ENCODE peak calls at places on chromosomes 3 and 15, in six cellular contexts. O is CD4-positive, alpha-beta T cell; Q is NCI-H460; V is stimulated activated naive CD8-positive, alpha-beta T cell treated with anti-CD3 and anti-CD28 coated beads, Interleukin-15, amount 100 ng/mL, for 72 hours; R is fibroblast of the aortic adventitia; X is activated naive CD4-positive, alpha-beta T cell. D is an unnamed sample.

GRCh38 chr15:48422401-48422800 is 91.2 kb downstream of the DUT start:
- DNase-seq in O (no peak), Q (no peak), V (no peak), R (no peak), X (no peak), D (no peak)

GRCh38 chr15:82830427-82831173 is 21.2 kb downstream of the WHAMM start:
- DNase-seq in O (no peak), Q (no peak), V (no peak), R (no peak), X (no peak), D (peak; percentile 32)

GRCh38 chr3:23112491-23112890 is 90.6 kb upstream of the UBE2E2 start:
- DNase-seq in O (no peak), Q (no peak), V (no peak), R (no peak), X (no peak), D (peak; percentile 61)

GRCh38 chr3:50147016-50147415 is 8.1 kb upstream of the SEMA3F start:
- DNase-seq in O (no peak), Q (no peak), V (no peak), R (no peak), X (no peak), D (no peak)

GRCh38 chr15:86061581-86061980 is 18.1 kb upstream of the AGBL1 start:
- DNase-seq in O (no peak), Q (no peak), V (no peak), R (no peak), X (no peak), D (no peak)

GRCh38 chr3:195455789-195456188 is 13.0 kb upstream of the ACAP2 start:
- DNase-seq in O (no peak), Q (no peak), V (no peak), R (no peak), X (no peak), D (no peak)

GRCh38 chr3:30162579-30162978 is 443.8 kb upstream of the TGFBR2 start:
- DNase-seq in O (no peak), Q (no peak), V (no peak), R (peak; percentile 93), X (no peak), D (peak; percentile 3)

GRCh38 chr3:109926376-109926775 is 589.0 kb upstream of the DPPA4 start:
- DNase-seq in O (no peak), Q (no peak), V (no peak), R (no peak), X (no peak), D (no peak)

GRCh38 chr3:154510780-154511179 is 80.8 kb upstream of the GPR149 start:
- DNase-seq in O (no peak), Q (no peak), V (no peak), R (no peak), X (no peak), D (no peak)

GRCh38 chr15:39511000-39511914 is 69.6 kb upstream of the THBS1 start:
- DNase-seq in O (no peak), Q (peak; percentile 5), V (no peak), R (peak; percentile 83), X (no peak), D (peak; percentile 79)

GRCh38 chr15:29690765-29691475 is 131.3 kb downstream of the TJP1 start:
- DNase-seq in O (no peak), Q (no peak), V (no peak), R (peak; percentile 42), X (no peak), D (peak; percentile 49)

GRCh38 chr3:125143982-125144652 is 68.4 kb downstream of the SLC12A8 start:
- DNase-seq in O (no peak), Q (no peak), V (no peak), R (peak; percentile 87), X (no peak), D (no peak)

D was measured in bronchial epithelial cell.